ENCODE peak calls at places on chromosomes 3 and 15, in six cellular contexts. Y is upper lobe of right lung, Z is anterior cingulate cortex, V is T-cell, O is AG09309, W is iPS-NIHi11. G is an unnamed sample.

GRCh38 chr3:57951106-57951882 is 56.9 kb upstream of the FLNB start:
- DNase-seq in Y (peak), Z (peak), V (no peak), O (no peak), W (peak), G (peak)

GRCh38 chr3:23720059-23720458 is 85.7 kb upstream of the UBE2E1 start:
- DNase-seq in Y (no peak), Z (no peak), V (no peak), O (no peak), W (no peak), G (no peak)

GRCh38 chr3:33716227-33716626 is 1.8 kb downstream of the CLASP2 start:
- DNase-seq in Y (no peak), Z (peak), V (no peak), O (no peak), W (no peak), G (no peak)

GRCh38 chr15:77025941-77026411 is 31.1 kb downstream of the PSTPIP1 start:
- DNase-seq in Y (peak), Z (no peak), V (no peak), O (no peak), W (no peak), G (no peak)

GRCh38 chr3:11944052-11944673 is 60.0 kb upstream of the SYN2 start:
- DNase-seq in Y (no peak), Z (no peak), V (no peak), O (no peak), W (peak), G (peak)

GRCh38 chr15:67550522-67550921 is 8.0 kb downstream of the MAP2K5 start:
- DNase-seq in Y (no peak), Z (no peak), V (no peak), O (no peak), W (no peak), G (peak)

GRCh38 chr15:48242015-48242414 is 35.9 kb downstream of the SLC12A1 start:
- DNase-seq in Y (no peak), Z (no peak), V (no peak), O (no peak), W (no peak), G (no peak)

GRCh38 chr3:17213102-17213501 is 328.3 kb downstream of the PLCL2 start:
- DNase-seq in Y (no peak), Z (no peak), V (no peak), O (no peak), W (no peak), G (no peak)

GRCh38 chr3:172559029-172559428 is 35.8 kb upstream of the TNFSF10 start:
- DNase-seq in Y (no peak), Z (no peak), V (no peak), O (no peak), W (no peak), G (no peak)

GRCh38 chr3:43699864-43700263 is 9.1 kb downstream of the ABHD5 start:
- DNase-seq in Y (no peak), Z (no peak), V (no peak), O (no peak), W (no peak), G (no peak)

GRCh38 chr15:66715181-66715624 is 13.2 kb downstream of the SMAD6 start:
- DNase-seq in Y (no peak), Z (no peak), V (no peak), O (no peak), W (no peak), G (no peak)

GRCh38 chr3:14550651-14551611 is 10.8 kb upstream of the GRIP2 start:
- DNase-seq in Y (no peak), Z (no peak), V (no peak), O (no peak), W (no peak), G (peak)

GRCh38 chr15:77186518-77187095 is 115.7 kb upstream of the TSPAN3 start:
- DNase-seq in Y (no peak), Z (no peak), V (no peak), O (no peak), W (peak), G (peak)

GRCh38 chr3:25843332-25843731 is 53.4 kb downstream of the OXSM start:
- DNase-seq in Y (no peak), Z (no peak), V (no peak), O (no peak), W (no peak), G (no peak)

GRCh38 chr3:134792700-134793099 is 2.4 kb upstream of the EPHB1 start:
- DNase-seq in Y (no peak), Z (no peak), V (no peak), O (no peak), W (no peak), G (no peak)

GRCh38 chr3:24288538-24289236 is 206.0 kb downstream of the THRB start:
- DNase-seq in Y (no peak), Z (peak), V (no peak), O (no peak), W (no peak), G (no peak)

G was measured in Daoy.